ENCODE peak calls at places on chromosomes 5 and 9, in four cellular contexts. T is dorsolateral prefrontal cortex, H is left lung, K is heart right ventricle. C is an unnamed sample.

GRCh38 chr9:36986548-36987408 is 47.3 kb downstream of the PAX5 start:
- DNase-seq in T (no peak), H (no peak), K (no peak), C (no peak)

GRCh38 chr9:137218754-137219271 is 3.2 kb downstream of the RNF208 start:
- DNase-seq in T (no peak), H (no peak), K (peak), C (no peak)

GRCh38 chr9:82101475-82101874 is 112.9 kb downstream of the SPATA31D1 start:
- DNase-seq in T (no peak), H (no peak), K (no peak), C (no peak)

GRCh38 chr5:140383300-140383699 is 18.3 kb upstream of the ANKHD1 start:
- DNase-seq in T (no peak), H (no peak), K (no peak), C (no peak)

GRCh38 chr9:1941989-1942388 is 73.2 kb upstream of the SMARCA2 start:
- DNase-seq in T (no peak), H (no peak), K (no peak), C (no peak)

GRCh38 chr5:172658869-172659513 is 17.9 kb downstream of the NEURL1B start:
- DNase-seq in T (no peak), H (no peak), K (peak), C (no peak)

GRCh38 chr9:128921881-128922763 is 1.3 kb downstream of the PHYHD1 start:
- DNase-seq in T (no peak), H (peak), K (peak), C (no peak)

GRCh38 chr9:22446589-22446949 is at the start of gene DMRTA1:
- DNase-seq in T (peak), H (peak), K (peak), C (no peak)

GRCh38 chr9:96302021-96302420 is at the start of gene HSD17B3:
- DNase-seq in T (no peak), H (no peak), K (no peak), C (no peak)

GRCh38 chr9:2729003-2729402 is 11.7 kb downstream of the KCNV2 start:
- DNase-seq in T (no peak), H (no peak), K (no peak), C (no peak)

GRCh38 chr9:120676767-120677402 is 37.4 kb downstream of the MEGF9 start:
- DNase-seq in T (no peak), H (no peak), K (no peak), C (no peak)

GRCh38 chr5:115490601-115491000 is 54.0 kb downstream of the FEM1C start:
- DNase-seq in T (no peak), H (no peak), K (no peak), C (no peak)

GRCh38 chr5:61026004-61026403 is 81.0 kb downstream of the NDUFAF2 start:
- DNase-seq in T (no peak), H (no peak), K (no peak), C (no peak)
- TF ChIP-seq CTCF in T (no peak), H (no peak), K (no peak), C (no peak)

DNA sequence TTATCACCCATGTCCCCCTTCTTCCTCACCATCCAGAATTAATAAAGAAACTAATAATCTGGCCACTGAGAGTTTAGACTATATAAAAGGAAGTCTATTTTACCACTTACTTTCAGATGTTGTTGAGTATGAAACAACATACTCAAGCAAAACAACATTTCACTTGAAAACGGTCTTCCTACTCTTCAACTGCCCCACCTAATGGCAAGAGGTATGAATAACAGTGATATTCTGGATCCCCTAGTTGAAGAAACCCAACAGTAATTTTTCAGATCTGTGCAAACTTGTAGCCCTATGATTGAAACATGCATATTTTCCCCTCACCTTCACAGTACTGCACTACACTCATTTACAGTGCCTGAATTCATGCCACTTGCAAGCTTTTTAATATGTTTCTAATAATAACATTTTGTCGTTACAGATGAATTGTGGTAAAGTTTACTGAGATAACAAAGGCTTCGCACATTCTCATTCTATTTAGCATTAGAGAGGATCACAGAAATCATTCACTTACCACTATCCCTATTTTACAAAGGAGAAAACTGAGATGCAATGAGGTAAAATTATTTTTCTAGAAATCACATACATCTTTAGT is 267.9 kb upstream of the PDE4D start:
- DNase-seq in T (no peak), H (no peak), K (no peak), C (no peak)
- TF ChIP-seq CTCF in T (peak), H (peak), K (peak), C (no peak)

GRCh38 chr5:170338933-170339779 is 41.6 kb upstream of the LCP2 start:
- DNase-seq in T (no peak), H (no peak), K (no peak), C (peak)
- TF ChIP-seq CTCF in T (peak), H (peak), K (peak), C (peak)

GRCh38 chr5:94967525-94967924 is 317.4 kb downstream of the MCTP1 start:
- DNase-seq in T (no peak), H (no peak), K (no peak), C (no peak)

GRCh38 chr5:94972268-94972667 is 312.6 kb downstream of the MCTP1 start:
- DNase-seq in T (no peak), H (no peak), K (no peak), C (no peak)

GRCh38 chr5:94968507-94969095 is 316.3 kb downstream of the MCTP1 start:
- DNase-seq in T (no peak), H (no peak), K (peak), C (no peak)

GRCh38 chr5:94969174-94969573 is 315.7 kb downstream of the MCTP1 start:
- DNase-seq in T (no peak), H (no peak), K (no peak), C (no peak)
- TF ChIP-seq CTCF in T (no peak), H (no peak), K (peak), C (no peak)

GRCh38 chr5:143932584-143932983 is 120.6 kb downstream of the HMHB1 start:
- DNase-seq in T (no peak), H (no peak), K (no peak), C (no peak)

GRCh38 chr5:143931986-143932385 is 120.0 kb downstream of the HMHB1 start:
- DNase-seq in T (no peak), H (no peak), K (no peak), C (no peak)

GRCh38 chr5:143930561-143930960 is 118.6 kb downstream of the HMHB1 start:
- DNase-seq in T (no peak), H (no peak), K (no peak), C (no peak)

GRCh38 chr5:143933434-143933833 is 121.5 kb downstream of the HMHB1 start:
- DNase-seq in T (no peak), H (no peak), K (no peak), C (no peak)

GRCh38 chr5:143931389-143931984 is 119.5 kb downstream of the HMHB1 start:
- DNase-seq in T (no peak), H (no peak), K (peak), C (no peak)
- TF ChIP-seq CTCF in T (no peak), H (no peak), K (no peak), C (no peak)

DNA sequence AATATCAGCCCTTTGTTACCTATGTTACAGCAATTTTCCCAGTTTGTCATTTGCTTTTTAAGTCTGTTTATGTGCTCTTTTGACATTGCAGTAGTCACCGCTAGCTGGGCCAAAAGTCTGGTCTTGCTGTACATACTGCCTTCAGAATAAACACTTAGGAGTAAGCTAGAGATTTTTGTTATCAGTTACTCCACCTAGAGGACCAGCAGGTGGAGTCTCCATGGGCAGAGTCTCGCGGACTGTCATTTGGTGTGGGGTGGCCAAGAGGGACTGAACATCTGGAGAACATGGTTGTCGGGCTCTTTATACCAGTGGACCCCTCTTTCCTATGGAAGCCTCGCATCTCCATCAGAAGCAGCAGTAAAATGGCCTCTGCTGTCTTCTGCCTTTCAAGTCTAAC is 10.8 kb upstream of the MGAT1 start:
- DNase-seq in T (no peak), H (no peak), K (no peak), C (no peak)
- TF ChIP-seq CTCF in T (no peak), H (no peak), K (peak), C (no peak)

GRCh38 chr9:91746904-91747303 is 203.1 kb downstream of the ROR2 start:
- DNase-seq in T (no peak), H (no peak), K (no peak), C (no peak)

GRCh38 chr9:91751922-91752321 is 198.1 kb downstream of the ROR2 start:
- DNase-seq in T (no peak), H (no peak), K (no peak), C (no peak)

GRCh38 chr9:91753711-91754110 is 196.3 kb downstream of the ROR2 start:
- DNase-seq in T (no peak), H (no peak), K (no peak), C (no peak)

GRCh38 chr9:91746357-91746756 is 203.7 kb downstream of the ROR2 start:
- DNase-seq in T (no peak), H (no peak), K (no peak), C (no peak)

DNA sequence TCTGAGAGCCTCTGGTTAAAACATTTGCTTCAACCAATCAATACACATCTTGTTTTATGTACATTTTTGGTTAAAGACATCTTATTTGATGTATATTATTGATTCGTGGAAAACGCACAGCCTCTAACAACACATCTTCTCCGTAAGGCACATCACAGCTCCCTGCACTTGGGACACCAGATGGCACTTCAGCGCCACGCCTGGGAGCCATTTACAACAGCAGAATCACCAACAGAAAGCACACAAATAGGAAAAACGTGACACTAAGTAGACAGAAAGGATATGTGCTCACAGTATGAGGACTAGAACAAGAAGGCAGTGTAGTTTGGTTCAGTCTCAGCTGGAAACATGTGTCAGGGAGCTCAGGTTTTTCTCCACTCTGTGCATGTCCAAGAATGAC is 199.7 kb downstream of the ROR2 start:
- DNase-seq in T (peak), H (no peak), K (no peak), C (no peak)
- TF ChIP-seq CTCF in T (peak), H (no peak), K (no peak), C (no peak)

C was measured in activated B cell treated with CpG ODN at 0.5 μM for 24 hours.